ENCODE peak calls at places on chromosomes 4 and X, in seven cellular contexts. C, G, U, P, J, D and R are unnamed samples.
A peak's percentile ranks its signal among the peaks of the same experiment; 100 is the strongest.

GRCh38 chr4:148203056-148203898 is 238.9 kb downstream of the NR3C2 start:
- DNase-seq in C (no peak), G (no peak), U (no peak), P (peak; percentile 70), J (no peak), D (no peak), R (no peak)

GRCh38 chrX:66633541-66633940 is 5.3 kb downstream of the EDA2R start:
- DNase-seq in C (no peak), G (no peak), U (no peak), P (no peak), J (peak; percentile 20), D (peak; percentile 38), R (peak; percentile 2)

GRCh38 chrX:24204331-24204730 is 54.8 kb downstream of the ZFX start:
- DNase-seq in C (no peak), G (no peak), U (no peak), P (no peak), J (no peak), D (peak; percentile 39), R (no peak)

GRCh38 chr4:39151120-39151713 is 31.1 kb upstream of the WDR19 start:
- DNase-seq in C (no peak), G (no peak), U (no peak), P (no peak), J (no peak), D (peak; percentile 27), R (no peak)

GRCh38 chr4:73053974-73054480 is 15.5 kb downstream of the COX18 start:
- DNase-seq in C (no peak), G (no peak), U (no peak), P (no peak), J (no peak), D (no peak), R (no peak)

GRCh38 chrX:45824471-45824870 is 623.8 kb upstream of the DIPK2B start:
- DNase-seq in C (peak; percentile 91), G (peak; percentile 89), U (no peak), P (no peak), J (peak; percentile 72), D (peak; percentile 81), R (peak; percentile 64)

GRCh38 chr4:4875147-4875546 is 15.7 kb downstream of the MSX1 start:
- DNase-seq in C (no peak), G (no peak), U (no peak), P (no peak), J (no peak), D (no peak), R (no peak)

GRCh38 chr4:53313510-53313909 is 52.4 kb downstream of the SCFD2 start:
- DNase-seq in C (peak; percentile 46), G (no peak), U (no peak), P (peak; percentile 37), J (no peak), D (no peak), R (no peak)

GRCh38 chr4:101315786-101316185 is 31.5 kb downstream of the PPP3CA start:
- DNase-seq in C (no peak), G (no peak), U (no peak), P (no peak), J (no peak), D (no peak), R (no peak)

GRCh38 chrX:107603433-107604159 is 24.7 kb upstream of the PRPS1 start:
- DNase-seq in C (no peak), G (no peak), U (no peak), P (no peak), J (no peak), D (no peak), R (no peak)

GRCh38 chr4:87679449-87680169 is 29.5 kb downstream of the DMP1 start:
- DNase-seq in C (peak; percentile 46), G (peak; percentile 48), U (no peak), P (peak; percentile 75), J (peak; percentile 73), D (peak; percentile 29), R (peak; percentile 13)

GRCh38 chr4:101123231-101123630 is 224.1 kb downstream of the PPP3CA start:
- DNase-seq in C (no peak), G (peak; percentile 94), U (no peak), P (no peak), J (no peak), D (no peak), R (no peak)

GRCh38 chrX:63250253-63250868 is 100.8 kb downstream of the SPIN4 start:
- DNase-seq in C (peak; percentile 79), G (peak; percentile 69), U (no peak), P (no peak), J (peak; percentile 34), D (peak; percentile 69), R (no peak)

GRCh38 chr4:167290684-167291083 is 56.4 kb upstream of the SPOCK3 start:
- DNase-seq in C (peak; percentile 15), G (peak; percentile 7), U (peak; percentile 0), P (peak; percentile 41), J (no peak), D (no peak), R (no peak)

GRCh38 chr4:10066704-10067651 is 45.7 kb upstream of the SLC2A9 start:
- DNase-seq in C (no peak), G (no peak), U (no peak), P (no peak), J (no peak), D (no peak), R (no peak)

GRCh38 chrX:136047969-136048368 is 62.7 kb downstream of the SLC9A6 start:
- DNase-seq in C (no peak), G (no peak), U (no peak), P (no peak), J (no peak), D (no peak), R (no peak)

GRCh38 chrX:155279873-155280272 is 15.6 kb upstream of the RAB39B start:
- DNase-seq in C (no peak), G (no peak), U (no peak), P (no peak), J (no peak), D (no peak), R (no peak)

GRCh38 chrX:50157545-50158125 is 43.2 kb downstream of the AKAP4 start:
- DNase-seq in C (no peak), G (no peak), U (no peak), P (no peak), J (peak; percentile 29), D (no peak), R (no peak)

GRCh38 chrX:107117993-107118321 is 665 bp downstream of the RBM41 start:
- DNase-seq in C (no peak), G (no peak), U (no peak), P (no peak), J (no peak), D (no peak), R (no peak)

GRCh38 chr4:139018971-139019758 is 3.6 kb downstream of the NOCT start:
- DNase-seq in C (no peak), G (no peak), U (no peak), P (no peak), J (no peak), D (peak; percentile 39), R (no peak)

GRCh38 chr4:112979881-112980421 is 69.5 kb upstream of the ANK2 start:
- DNase-seq in C (no peak), G (no peak), U (no peak), P (no peak), J (no peak), D (no peak), R (no peak)

GRCh38 chr4:38818441-38818976 is 13.9 kb upstream of the TLR1 start:
- DNase-seq in C (no peak), G (no peak), U (no peak), P (no peak), J (no peak), D (no peak), R (no peak)

GRCh38 chr4:99087887-99088484 is 602 bp downstream of the ADH5 start:
- DNase-seq in C (peak; percentile 52), G (no peak), U (peak; percentile 0), P (peak; percentile 57), J (peak; percentile 89), D (peak; percentile 71), R (no peak)

GRCh38 chrX:19544693-19545305 is 29.5 kb upstream of the MAP3K15 start:
- DNase-seq in C (peak; percentile 64), G (peak; percentile 16), U (no peak), P (peak; percentile 41), J (peak; percentile 41), D (peak; percentile 20), R (no peak)

GRCh38 chr4:154004028-154004427 is 215.1 kb upstream of the SFRP2 start:
- DNase-seq in C (no peak), G (no peak), U (no peak), P (no peak), J (no peak), D (no peak), R (no peak)

GRCh38 chrX:109845996-109846395 is 112.9 kb upstream of the ACSL4 start:
- DNase-seq in C (no peak), G (no peak), U (no peak), P (no peak), J (no peak), D (no peak), R (no peak)

GRCh38 chrX:106903291-106903820 is at the start of gene RIPPLY1:
- DNase-seq in C (no peak), G (no peak), U (no peak), P (no peak), J (no peak), D (no peak), R (no peak)

GRCh38 chr4:87465739-87466366 is 43.5 kb downstream of the NUDT9 start:
- DNase-seq in C (peak; percentile 54), G (peak; percentile 38), U (no peak), P (peak; percentile 65), J (no peak), D (peak; percentile 20), R (no peak)

GRCh38 chrX:107672955-107673378 is 44.7 kb downstream of the PRPS1 start:
- DNase-seq in C (peak; percentile 86), G (peak; percentile 63), U (peak; percentile 16), P (no peak), J (peak; percentile 90), D (peak; percentile 27), R (peak; percentile 9)

GRCh38 chrX:132615396-132616131 is 126.7 kb upstream of the MBNL3 start:
- DNase-seq in C (peak; percentile 26), G (peak; percentile 29), U (peak; percentile 3), P (peak; percentile 37), J (peak; percentile 76), D (no peak), R (peak; percentile 24)

GRCh38 chr4:52726821-52727580 is 24.2 kb downstream of the ERVMER34-1 start:
- DNase-seq in C (no peak), G (no peak), U (no peak), P (no peak), J (no peak), D (no peak), R (no peak)

GRCh38 chrX:1491851-1492349 is 39.2 kb upstream of the ASMTL start:
- DNase-seq in C (peak; percentile 68), G (peak; percentile 66), U (no peak), P (no peak), J (no peak), D (no peak), R (no peak)

GRCh38 chr4:125105561-125105960 is 209.2 kb upstream of the FAT4 start:
- DNase-seq in C (no peak), G (no peak), U (no peak), P (no peak), J (no peak), D (peak; percentile 46), R (no peak)

GRCh38 chrX:35040871-35041270 is 98.3 kb downstream of the FAM47B start:
- DNase-seq in C (no peak), G (no peak), U (no peak), P (no peak), J (no peak), D (no peak), R (no peak)

GRCh38 chr4:124279741-124280140 is 432.8 kb downstream of the ANKRD50 start:
- DNase-seq in C (no peak), G (no peak), U (peak; percentile 15), P (no peak), J (no peak), D (no peak), R (no peak)

GRCh38 chrX:5733483-5733882 is 495.2 kb downstream of the NLGN4X start:
- DNase-seq in C (no peak), G (no peak), U (no peak), P (no peak), J (no peak), D (no peak), R (no peak)

GRCh38 chrX:108225456-108225730 is 133.8 kb downstream of the ATG4A start:
- DNase-seq in C (no peak), G (no peak), U (no peak), P (no peak), J (no peak), D (no peak), R (no peak)

GRCh38 chr4:155529197-155529596 is 137.5 kb upstream of the GUCY1A1 start:
- DNase-seq in C (no peak), G (no peak), U (no peak), P (no peak), J (no peak), D (no peak), R (no peak)